ENCODE peak calls at places on chromosomes 13 and 19, in five cellular contexts. C is PC-3, O is foreskin fibroblast, R is NB4, D is body of pancreas. B is an unnamed sample.

GRCh38 chr13:67048793-67049150 is 181.4 kb downstream of the PCDH9 start:
- DNase-seq in C (no peak), O (peak), R (no peak), D (no peak), B (no peak)

GRCh38 chr19:17215125-17215971 is at the start of gene USE1:
- DNase-seq in C (peak), O (peak), R (peak), D (peak), B (peak)

GRCh38 chr13:89988206-89988605 is 1359.3 kb upstream of the MIR17HG start:
- DNase-seq in C (no peak), O (no peak), R (no peak), D (no peak), B (no peak)

GRCh38 chr13:97125051-97125809 is 96.9 kb upstream of the MBNL2 start:
- DNase-seq in C (peak), O (peak), R (peak), D (peak), B (no peak)

GRCh38 chr13:107258599-107259187 is 690.8 kb upstream of the ARGLU1 start:
- DNase-seq in C (peak), O (no peak), R (no peak), D (no peak), B (no peak)

GRCh38 chr13:41199526-41199925 is 5.2 kb upstream of the KBTBD7 start:
- DNase-seq in C (no peak), O (no peak), R (no peak), D (no peak), B (no peak)

GRCh38 chr13:99484405-99484981 is 16.8 kb upstream of the TM9SF2 start:
- DNase-seq in C (no peak), O (no peak), R (peak), D (no peak), B (no peak)

GRCh38 chr19:45848922-45849321 is 14.0 kb downstream of the SYMPK start:
- DNase-seq in C (peak), O (no peak), R (no peak), D (no peak), B (no peak)

GRCh38 chr13:45954861-45955595 is 97.5 kb downstream of the ZC3H13 start:
- DNase-seq in C (no peak), O (no peak), R (no peak), D (no peak), B (no peak)

GRCh38 chr13:113209880-113210421 is 538 bp downstream of the CUL4A start:
- DNase-seq in C (peak), O (no peak), R (peak), D (peak), B (peak)

GRCh38 chr13:49368688-49369087 is 75.2 kb downstream of the CAB39L start:
- DNase-seq in C (no peak), O (no peak), R (no peak), D (no peak), B (no peak)

GRCh38 chr19:48481846-48482639 is 12.9 kb downstream of the CYTH2 start:
- DNase-seq in C (no peak), O (peak), R (no peak), D (no peak), B (peak)

GRCh38 chr19:17379221-17379631 is 2.1 kb upstream of the PLVAP start:
- DNase-seq in C (no peak), O (no peak), R (no peak), D (no peak), B (no peak)

GRCh38 chr19:5914946-5915781 is 1.1 kb downstream of the CAPS start:
- DNase-seq in C (peak), O (no peak), R (no peak), D (peak), B (no peak)

GRCh38 chr19:43820098-43820860 is 6.8 kb upstream of the ZNF283 start:
- DNase-seq in C (no peak), O (peak), R (no peak), D (peak), B (no peak)

GRCh38 chr19:41882568-41883462 is at the start of gene ARHGEF1:
- DNase-seq in C (peak), O (no peak), R (peak), D (peak), B (no peak)

GRCh38 chr13:74329978-74330377 is 195.8 kb upstream of the KLF12 start:
- DNase-seq in C (peak), O (no peak), R (no peak), D (no peak), B (no peak)

GRCh38 chr19:13538854-13539253 is 32.6 kb upstream of the CACNA1A start:
- DNase-seq in C (no peak), O (no peak), R (no peak), D (no peak), B (no peak)

GRCh38 chr19:13129384-13129783 is 11.3 kb downstream of the NACC1 start:
- DNase-seq in C (no peak), O (no peak), R (no peak), D (no peak), B (no peak)

GRCh38 chr19:2495130-2495641 is 19.3 kb downstream of the GADD45B start:
- DNase-seq in C (peak), O (peak), R (no peak), D (peak), B (peak)

GRCh38 chr13:57636811-57637210 is 5.3 kb downstream of the PCDH17 start:
- DNase-seq in C (no peak), O (no peak), R (no peak), D (no peak), B (no peak)

GRCh38 chr13:48741377-48741776 is 87.6 kb downstream of the CYSLTR2 start:
- DNase-seq in C (no peak), O (peak), R (no peak), D (peak), B (peak)

GRCh38 chr13:68987585-68987984 is 1120.0 kb upstream of the ATXN8OS start:
- DNase-seq in C (no peak), O (no peak), R (no peak), D (no peak), B (no peak)

GRCh38 chr13:51728972-51729371 is 75.0 kb downstream of the DHRS12 start:
- DNase-seq in C (peak), O (peak), R (peak), D (no peak), B (no peak)

GRCh38 chr13:33003458-33004019 is 12.7 kb upstream of the KL start:
- DNase-seq in C (no peak), O (no peak), R (no peak), D (no peak), B (no peak)

DNA sequence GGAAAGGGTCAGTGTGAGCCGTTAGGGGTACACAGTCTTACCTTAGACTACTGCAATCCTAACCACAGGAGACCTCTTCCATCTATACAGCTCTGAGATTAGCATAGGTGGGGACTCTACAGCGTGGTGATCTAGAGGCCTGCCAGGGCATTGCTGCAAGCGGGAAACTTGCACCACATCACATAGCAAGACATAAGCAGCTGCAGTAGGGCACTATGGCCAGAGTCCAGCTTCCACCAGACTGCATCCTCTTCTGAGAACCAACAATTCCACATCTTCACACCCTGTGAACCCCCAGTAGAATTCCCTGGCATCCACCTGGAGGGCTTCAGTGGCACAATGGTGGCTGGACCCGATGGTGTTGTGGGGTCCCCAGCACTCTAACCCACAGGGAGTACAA is 1564.3 kb upstream of the PRR20A start:
- DNase-seq in C (no peak), O (no peak), R (no peak), D (no peak), B (no peak)
- H3K4me3 ChIP-seq in C (no peak), O (no peak), R (no peak), D (no peak), B (no peak)

DNA sequence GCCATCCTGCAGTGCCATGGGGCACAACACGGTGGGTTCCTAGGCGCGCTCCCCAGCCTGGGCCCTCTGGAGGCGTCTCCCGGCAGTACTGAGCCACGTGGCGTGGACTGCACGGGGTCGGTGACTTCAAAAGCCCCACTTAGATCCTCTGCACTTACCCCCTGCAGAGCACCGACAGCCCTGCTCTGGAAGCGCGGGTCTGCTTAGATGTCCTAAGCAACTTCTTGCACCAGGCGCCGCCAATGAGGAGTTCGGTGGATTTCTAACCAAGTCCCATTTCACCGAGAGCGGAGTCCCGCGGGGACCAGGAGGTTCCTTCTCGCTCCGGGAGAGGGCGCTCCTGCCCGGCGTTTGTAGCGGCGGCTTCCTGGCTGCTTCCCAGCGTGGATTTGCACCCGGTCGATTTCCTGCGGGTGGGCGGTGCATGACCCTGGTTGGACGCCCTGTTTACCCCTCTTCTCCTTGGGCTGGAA is 25.2 kb upstream of the ZNF845 start:
- DNase-seq in C (no peak), O (peak), R (no peak), D (peak), B (no peak)
- TF ChIP-seq CTCF in C (peak), O (peak), R (no peak), D (no peak), B (peak)

GRCh38 chr13:84896128-84896527 is 903.1 kb downstream of the SLITRK6 start:
- DNase-seq in C (peak), O (peak), R (peak), D (peak), B (peak)

GRCh38 chr13:84894749-84895148 is 904.5 kb downstream of the SLITRK6 start:
- DNase-seq in C (no peak), O (no peak), R (no peak), D (no peak), B (no peak)
- H3K4me3 ChIP-seq in C (no peak), O (no peak), R (no peak), D (no peak), B (no peak)

GRCh38 chr13:42883771-42884170 is 102.4 kb downstream of the FAM216B start:
- DNase-seq in C (peak), O (peak), R (peak), D (peak), B (peak)
- TF ChIP-seq CTCF in C (peak), O (peak), R (no peak), D (no peak), B (peak)